ENCODE peak calls at places on chromosomes 2 and 18, in four cellular contexts. X is naive thymus-derived CD4-positive, alpha-beta T cell; U is DND-41; L is kidney. Y is an unnamed sample.

GRCh38 chr2:50614056-50614455 is 417.9 kb downstream of the NRXN1 start:
- DNase-seq in U (no peak), X (no peak), L (no peak), Y (no peak)

GRCh38 chr2:240467659-240468299 is 32.3 kb downstream of the GPC1 start:
- DNase-seq in L (peak), U (peak), X (no peak), Y (peak)

GRCh38 chr18:23207994-23208393 is 72.7 kb downstream of the CABLES1 start:
- DNase-seq in X (no peak), L (no peak), U (no peak), Y (no peak)

GRCh38 chr18:39414009-39414700 is 1848.6 kb upstream of the CELF4 start:
- DNase-seq in U (no peak), L (no peak), X (no peak), Y (no peak)

GRCh38 chr2:159188449-159188848 is 98.1 kb downstream of the WDSUB1 start:
- DNase-seq in U (no peak), X (no peak), L (no peak), Y (no peak)

GRCh38 chr2:200077210-200077650 is 121.8 kb downstream of the MAIP1 start:
- DNase-seq in U (no peak), L (no peak), X (no peak), Y (no peak)

GRCh38 chr18:9802774-9803697 is 82.7 kb upstream of the TXNDC2 start:
- DNase-seq in X (no peak), L (no peak), U (no peak), Y (no peak)

GRCh38 chr2:206274434-206275273 is at the start of gene ZDBF2:
- DNase-seq in L (peak), U (no peak), X (peak), Y (peak)

GRCh38 chr2:33791625-33792024 is 192.5 kb upstream of the FAM98A start:
- DNase-seq in X (no peak), U (no peak), L (no peak), Y (no peak)

GRCh38 chr2:124323321-124323720 is 298.2 kb downstream of the CNTNAP5 start:
- DNase-seq in X (no peak), U (no peak), L (no peak), Y (no peak)

GRCh38 chr2:195322324-195322723 is 334.7 kb upstream of the SLC39A10 start:
- DNase-seq in X (no peak), L (no peak), U (no peak), Y (no peak)

GRCh38 chr18:35158728-35159443 is 81.9 kb upstream of the ZNF397 start:
- DNase-seq in U (peak), X (no peak), L (no peak), Y (no peak)

GRCh38 chr2:160803881-160804280 is 310.3 kb upstream of the RBMS1 start:
- DNase-seq in U (no peak), L (no peak), X (peak), Y (no peak)

GRCh38 chr2:66431840-66432511 is 2.9 kb upstream of the MEIS1 start:
- DNase-seq in L (peak), U (no peak), X (no peak), Y (no peak)

GRCh38 chr2:27804146-27804545 is 32.6 kb downstream of the MRPL33 start:
- DNase-seq in L (no peak), X (no peak), U (no peak), Y (no peak)

GRCh38 chr2:241242306-241242705 is 53.8 kb downstream of the ANO7 start:
- DNase-seq in X (no peak), L (no peak), U (no peak), Y (no peak)

GRCh38 chr18:66616523-66616983 is 12.7 kb upstream of the CDH19 start:
- DNase-seq in U (no peak), X (no peak), L (no peak), Y (no peak)

GRCh38 chr2:136116813-136117390 is 1.0 kb downstream of the CXCR4 start:
- DNase-seq in L (peak), X (peak), U (peak), Y (peak)

GRCh38 chr2:170321526-170321925 is 143.6 kb downstream of the MYO3B start:
- DNase-seq in L (no peak), X (no peak), U (no peak), Y (no peak)

GRCh38 chr2:48514591-48514990 is 15.4 kb upstream of the STON1 start:
- DNase-seq in U (no peak), L (no peak), X (no peak), Y (no peak)
- H3K27ac ChIP-seq in U (no peak), L (no peak), X (no peak), Y (no peak)

DNA sequence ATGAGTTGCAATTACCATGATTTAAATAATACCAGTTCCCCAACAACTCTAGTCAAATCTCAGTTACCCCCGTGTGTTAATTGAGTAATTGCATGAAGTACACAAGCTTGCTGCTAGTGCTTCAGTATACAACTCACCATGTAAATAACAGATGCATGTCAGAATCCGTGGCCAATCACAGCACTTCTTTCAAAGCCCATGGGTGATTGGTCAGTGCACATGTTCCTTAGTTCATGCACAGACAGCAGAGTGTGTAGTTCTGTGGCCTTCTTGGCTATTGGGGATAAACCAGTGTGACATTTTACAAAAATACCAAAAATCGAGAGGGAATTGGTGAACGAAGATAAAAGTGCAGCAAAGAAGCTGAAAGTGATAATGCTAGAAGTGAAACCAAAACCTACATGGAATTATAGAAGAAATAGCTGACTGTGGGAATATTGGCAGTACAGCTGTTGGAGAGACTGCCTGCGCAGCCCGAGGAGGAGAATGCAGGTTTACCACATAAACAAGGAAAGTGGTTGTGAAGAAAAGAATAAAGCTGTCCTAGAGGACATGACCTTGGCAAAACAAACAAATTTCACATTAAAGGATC is 59.4 kb downstream of the NEDD4L start:
- DNase-seq in X (no peak), U (no peak), L (no peak), Y (no peak)
- H3K27ac ChIP-seq in X (no peak), U (no peak), L (no peak), Y (no peak)

DNA sequence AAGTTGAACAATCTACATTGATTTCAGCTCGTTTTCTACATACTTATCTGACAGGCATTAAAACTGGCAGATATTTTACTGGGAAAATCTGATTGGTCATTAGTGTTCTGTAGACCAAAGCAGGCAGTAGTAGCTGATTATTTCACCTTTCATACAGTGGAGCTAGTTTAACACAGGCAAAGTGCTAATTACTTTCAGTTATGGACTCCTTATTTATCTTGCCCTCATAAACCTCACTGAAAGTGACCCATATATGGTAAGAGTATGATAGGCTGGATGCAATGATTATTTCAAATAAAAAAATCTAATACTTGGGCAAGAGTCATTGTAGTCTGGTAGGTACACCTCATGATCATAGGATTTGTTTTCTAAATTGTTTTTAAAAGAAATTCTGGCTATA is 129.7 kb downstream of the MYO1B start:
- DNase-seq in L (no peak), X (no peak), U (no peak), Y (no peak)
- H3K27ac ChIP-seq in L (no peak), X (no peak), U (no peak), Y (no peak)

DNA sequence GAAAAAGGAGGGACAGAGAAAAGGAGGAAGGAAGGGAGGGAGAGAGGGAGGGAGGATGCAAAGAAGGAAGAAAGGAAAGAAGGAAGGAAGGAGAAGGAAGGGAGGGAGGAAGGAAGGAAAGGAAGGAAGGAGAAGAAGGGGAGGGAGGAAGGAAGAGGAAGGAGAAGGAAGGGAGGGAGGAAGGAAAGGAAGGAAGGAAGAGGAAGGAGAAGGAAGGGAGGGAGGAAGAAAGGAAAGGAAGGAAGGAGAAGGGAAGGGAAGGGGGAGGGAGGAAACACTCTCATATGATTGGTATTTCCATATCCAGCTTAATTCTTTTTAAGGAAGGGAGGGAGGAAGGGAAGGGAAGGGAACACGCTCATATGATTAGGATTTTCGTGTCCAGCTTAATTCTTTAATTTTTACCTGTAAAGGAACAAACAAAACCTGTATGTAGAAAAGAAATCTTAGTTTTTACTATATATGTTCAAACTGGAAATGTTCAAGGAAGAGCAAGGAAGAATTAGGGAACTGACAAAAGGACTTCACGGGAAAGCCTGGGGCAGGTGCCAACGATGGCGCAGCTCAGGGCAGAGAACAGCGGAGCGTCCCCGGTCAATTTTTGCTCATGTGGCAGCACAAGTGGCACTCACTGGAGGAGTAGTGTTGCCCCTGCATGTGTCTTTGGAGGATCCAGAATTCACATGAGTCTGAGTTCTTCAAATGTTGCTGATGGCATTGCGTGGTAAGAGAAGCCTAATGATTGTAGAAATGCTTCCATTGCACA is 228.6 kb downstream of the ZNF516 start:
- DNase-seq in U (no peak), X (no peak), L (no peak), Y (no peak)
- H3K27ac ChIP-seq in U (no peak), X (no peak), L (peak), Y (no peak)

GRCh38 chr2:187051350-187051749 is 202.4 kb upstream of the ZSWIM2 start:
- DNase-seq in U (no peak), X (no peak), L (no peak), Y (no peak)
- H3K27ac ChIP-seq in U (no peak), X (no peak), L (no peak), Y (no peak)

GRCh38 chr2:177622516-177622915 is 229.9 kb downstream of the AGPS start:
- DNase-seq in X (no peak), U (no peak), L (no peak), Y (no peak)
- H3K27ac ChIP-seq in X (no peak), U (no peak), L (no peak), Y (no peak)

GRCh38 chr2:43438342-43438741 is 157.5 kb downstream of the THADA start:
- DNase-seq in L (no peak), X (no peak), U (no peak), Y (no peak)
- H3K27ac ChIP-seq in L (no peak), X (no peak), U (no peak), Y (no peak)

Y was measured in CD8-positive, alpha-beta memory T cell.